ENCODE peak calls at places on chromosomes 11 and 22, in ten cellular contexts. R is transverse colon, O is body of pancreas, J is IMR-90, I is spleen, P is adrenal gland, F is Peyer's patch, E is stomach, N is thyroid gland, A is A549. Q is an unnamed sample.

GRCh38 chr22:41915035-41915782 is at the start of gene SHISA8:
- DNase-seq in E (peak), O (peak), P (peak), R (peak), N (peak), I (peak), A (no peak), F (peak), J (peak), Q (no peak)

GRCh38 chr11:68142028-68142412 is 20.8 kb upstream of the CHKA start:
- DNase-seq in A (no peak), I (no peak), E (peak), F (no peak), P (no peak), O (peak), J (no peak), R (no peak), N (peak), Q (no peak)

GRCh38 chr11:75105462-75105925 is 8.8 kb upstream of the OR2AT4 start:
- DNase-seq in E (no peak), J (no peak), A (peak), O (no peak), I (no peak), F (no peak), P (no peak), R (no peak), N (no peak), Q (no peak)

GRCh38 chr11:36657610-36658225 is 59.7 kb upstream of the RAG2 start:
- DNase-seq in P (no peak), I (no peak), A (no peak), E (no peak), J (peak), R (no peak), O (no peak), N (no peak), F (no peak), Q (no peak)

GRCh38 chr22:38135133-38135706 is 24.7 kb upstream of the BAIAP2L2 start:
- DNase-seq in P (peak), R (no peak), A (peak), I (no peak), O (no peak), E (no peak), N (no peak), J (peak), F (no peak), Q (no peak)

GRCh38 chr11:118156531-118157185 is 4.0 kb upstream of the SCN4B start:
- DNase-seq in A (no peak), O (no peak), N (no peak), F (no peak), R (no peak), J (no peak), E (no peak), I (no peak), P (no peak), Q (no peak)

GRCh38 chr11:67642490-67643120 is 3.0 kb upstream of the TBX10 start:
- DNase-seq in O (no peak), F (no peak), J (no peak), A (no peak), R (no peak), I (no peak), P (no peak), E (no peak), N (no peak), Q (no peak)

GRCh38 chr11:72607496-72607895 is 66.7 kb downstream of the PDE2A start:
- DNase-seq in R (no peak), P (peak), F (no peak), J (no peak), A (no peak), I (no peak), N (no peak), E (no peak), O (no peak), Q (no peak)

GRCh38 chr22:24938741-24939341 is 7.7 kb downstream of the LHFPL7 start:
- DNase-seq in R (no peak), N (peak), F (no peak), E (no peak), A (peak), P (no peak), I (no peak), J (peak), O (peak), Q (no peak)

GRCh38 chr22:37340331-37341262 is 58.3 kb downstream of the CYTH4 start:
- DNase-seq in N (no peak), A (no peak), F (no peak), E (no peak), J (no peak), I (no peak), O (no peak), P (no peak), R (no peak), Q (no peak)

GRCh38 chr11:65857500-65858353 is at the start of gene CFL1:
- DNase-seq in I (no peak), N (peak), A (peak), O (peak), J (peak), E (peak), R (peak), F (peak), P (peak), Q (peak)

GRCh38 chr11:65855927-65856363 is 2.0 kb downstream of the CFL1 start:
- DNase-seq in I (peak), E (no peak), P (peak), R (no peak), O (no peak), N (no peak), A (no peak), J (no peak), F (no peak), Q (no peak)

GRCh38 chr11:65858354-65859133 is 564 bp upstream of the CFL1 start:
- DNase-seq in R (no peak), E (no peak), O (no peak), J (no peak), F (no peak), A (no peak), P (no peak), I (peak), N (no peak), Q (no peak)

GRCh38 chr11:65854871-65855837 is 2.8 kb downstream of the CFL1 start:
- DNase-seq in A (no peak), F (no peak), R (peak), O (no peak), J (no peak), N (no peak), I (peak), E (no peak), P (peak), Q (peak)

GRCh38 chr11:65856689-65857499 is 1.1 kb downstream of the CFL1 start:
- DNase-seq in E (peak), P (peak), J (peak), R (peak), F (peak), A (peak), O (peak), N (peak), I (peak), Q (peak)
- TF ChIP-seq POLR2A in E (peak), P (peak), J (no peak), R (peak), F (peak), A (peak), O (peak), N (no peak), I (peak), Q (no peak)

GRCh38 chr22:29291215-29291614 is 15.2 kb upstream of the GAS2L1 start:
- DNase-seq in O (no peak), E (no peak), R (no peak), F (no peak), P (no peak), J (no peak), I (no peak), A (no peak), N (no peak), Q (no peak)
- TF ChIP-seq POLR2A in O (no peak), E (no peak), R (no peak), F (no peak), P (no peak), J (no peak), I (no peak), A (no peak), N (no peak), Q (no peak)

GRCh38 chr11:106624377-106624776 is 393.9 kb downstream of the GUCY1A2 start:
- DNase-seq in N (no peak), A (no peak), E (no peak), P (no peak), J (peak), O (no peak), F (no peak), I (no peak), R (no peak), Q (no peak)

GRCh38 chr11:106625566-106625965 is 392.7 kb downstream of the GUCY1A2 start:
- DNase-seq in J (peak), N (no peak), O (no peak), F (no peak), P (no peak), R (no peak), I (no peak), A (no peak), E (no peak), Q (no peak)

GRCh38 chr11:106632283-106632682 is 386.0 kb downstream of the GUCY1A2 start:
- DNase-seq in R (no peak), A (no peak), E (no peak), O (no peak), N (no peak), I (no peak), P (no peak), J (no peak), F (no peak), Q (no peak)

DNA sequence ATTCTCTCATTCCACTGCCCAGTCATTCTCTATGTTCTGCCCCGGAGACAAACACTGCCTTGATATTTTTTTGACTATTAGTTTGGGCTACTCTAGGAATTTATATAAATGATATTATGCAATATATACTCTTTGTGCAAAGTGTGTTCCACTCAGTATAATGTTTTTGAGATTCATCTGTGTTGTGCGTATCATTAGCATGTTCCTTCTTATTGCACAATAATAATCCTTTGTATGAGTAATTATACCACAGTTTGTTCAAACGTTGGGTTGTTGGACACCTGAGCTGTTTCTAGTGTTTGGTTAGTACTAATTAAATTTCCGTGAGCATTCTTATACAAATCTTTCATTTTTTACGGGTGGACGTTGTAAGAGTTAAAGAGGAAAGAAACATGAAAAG is 390.6 kb downstream of the GUCY1A2 start:
- DNase-seq in R (no peak), J (no peak), A (no peak), N (no peak), O (no peak), I (no peak), P (no peak), E (no peak), F (no peak), Q (no peak)
- TF ChIP-seq POLR2A in R (no peak), J (no peak), A (no peak), N (no peak), O (no peak), I (no peak), P (no peak), E (no peak), F (no peak), Q (no peak)

GRCh38 chr11:6612008-6612815 is at the start of gene TAF10:
- DNase-seq in P (peak), I (peak), A (peak), E (peak), F (peak), N (peak), R (peak), J (peak), O (peak), Q (peak)
- TF ChIP-seq POLR2A in P (peak), I (peak), A (peak), E (peak), F (peak), N (no peak), R (peak), J (peak), O (peak), Q (peak)

DNA sequence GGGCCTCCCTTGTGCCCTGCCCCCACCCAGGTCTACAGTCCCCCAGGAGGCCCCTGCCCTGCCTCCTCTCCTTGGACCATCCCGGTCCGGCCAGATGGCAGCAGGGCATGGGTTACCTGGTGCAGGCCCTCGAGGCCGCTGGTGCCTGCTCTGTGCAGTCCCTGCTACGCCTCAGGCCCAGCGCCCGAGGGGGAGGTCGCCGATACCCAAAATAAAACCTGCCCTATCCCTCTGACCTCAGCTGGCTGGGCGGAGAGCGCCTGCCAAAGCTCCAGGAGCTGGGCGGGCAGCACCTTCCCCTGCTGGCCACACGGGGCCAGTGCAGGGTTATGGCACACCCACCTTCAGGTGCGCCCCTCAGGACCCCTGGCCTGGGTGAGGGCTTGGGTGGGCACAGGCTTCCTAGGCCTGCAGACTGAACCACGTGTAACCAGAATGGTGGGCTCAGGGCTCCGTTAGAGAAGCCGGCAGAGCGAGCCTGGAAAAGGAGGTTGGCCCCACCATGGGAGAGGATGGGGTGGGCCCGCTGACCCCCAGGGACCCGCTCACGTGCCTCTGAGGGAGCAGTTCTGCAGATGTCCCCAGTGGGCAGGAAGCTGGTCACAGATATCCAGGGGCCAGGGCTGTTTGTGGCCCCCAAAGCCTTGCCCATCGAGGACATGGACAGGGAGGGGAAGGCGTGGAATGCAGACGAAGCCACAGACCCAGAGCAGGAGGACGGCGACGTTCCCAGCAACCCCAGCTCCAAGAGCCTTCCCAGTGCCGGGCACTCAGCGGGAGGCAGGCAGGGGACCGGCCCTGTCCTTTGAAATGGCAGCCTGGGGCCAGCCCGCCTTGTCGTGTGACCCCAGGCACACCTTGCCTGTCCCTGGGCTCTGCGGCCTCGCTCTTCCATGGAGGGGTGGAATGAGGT is 1.7 kb upstream of the TNNT3 start:
- DNase-seq in E (no peak), J (no peak), O (no peak), I (peak), F (no peak), N (no peak), R (no peak), A (no peak), P (peak), Q (peak)
- TF ChIP-seq POLR2A in E (no peak), J (no peak), O (no peak), I (no peak), F (no peak), N (no peak), R (no peak), A (no peak), P (no peak), Q (no peak)

GRCh38 chr22:46070722-46071450 is 79.4 kb upstream of the PPARA start:
- DNase-seq in F (no peak), R (peak), J (peak), E (peak), P (peak), O (peak), A (peak), I (peak), N (peak), Q (peak)

GRCh38 chr22:46068176-46068907 is 82.0 kb upstream of the PPARA start:
- DNase-seq in P (no peak), F (no peak), A (no peak), J (no peak), R (no peak), O (no peak), E (no peak), N (no peak), I (no peak), Q (no peak)

GRCh38 chr22:46068908-46069481 is 81.3 kb upstream of the PPARA start:
- DNase-seq in O (no peak), P (peak), I (peak), J (peak), A (no peak), R (peak), E (peak), N (no peak), F (no peak), Q (peak)

GRCh38 chr22:46070215-46070721 is 80.1 kb upstream of the PPARA start:
- DNase-seq in R (peak), F (no peak), N (peak), O (peak), E (peak), A (peak), I (peak), P (peak), J (peak), Q (peak)

DNA sequence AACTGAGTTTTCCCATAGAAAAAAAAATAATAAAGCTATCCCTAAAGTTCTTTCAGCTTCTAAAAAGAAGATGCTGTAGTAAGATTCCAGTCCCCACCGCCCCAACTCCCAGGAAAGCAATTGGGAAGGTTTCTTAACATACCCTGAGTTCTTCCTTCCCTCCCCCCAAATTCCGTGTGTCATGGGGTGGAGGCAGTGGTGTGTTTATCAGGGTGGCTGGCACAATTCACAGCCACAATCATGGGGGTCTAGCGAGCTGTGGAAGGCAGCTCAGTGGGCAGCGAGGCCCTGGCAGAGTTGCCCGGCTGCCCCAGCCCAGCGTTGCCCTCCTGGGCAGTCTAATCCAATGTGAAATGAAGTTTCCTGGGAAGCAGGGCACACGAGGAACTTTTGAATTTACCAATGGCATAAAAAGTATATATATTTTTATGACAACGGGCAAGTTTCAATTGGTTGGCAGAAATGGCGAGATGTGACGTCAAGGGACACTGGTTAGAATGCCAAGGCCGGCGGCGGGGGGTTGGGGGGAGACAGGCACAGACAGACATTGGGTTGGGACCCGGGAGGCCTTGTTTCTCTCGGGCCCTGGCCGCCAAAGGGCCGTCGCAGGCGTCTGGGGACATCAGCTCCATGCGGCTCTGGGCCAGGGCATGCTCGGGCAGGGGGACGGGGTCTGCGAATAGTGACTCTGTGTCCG is 80.7 kb upstream of the PPARA start:
- DNase-seq in O (peak), R (peak), E (peak), N (peak), P (peak), F (peak), I (peak), A (peak), J (peak), Q (peak)
- TF ChIP-seq POLR2A in O (peak), R (peak), E (peak), N (no peak), P (peak), F (peak), I (peak), A (peak), J (peak), Q (peak)

Q was measured in suprapubic skin.